ENCODE peak calls at places on chromosome 5, in four cellular contexts. X is adrenal gland, J is cardiac muscle cell, O is lung. C is an unnamed sample.

GRCh38 chr5:393846-394275 is 49.1 kb upstream of the EXOC3 start:
- DNase-seq in J (peak; percentile 20), X (no peak), O (no peak), C (no peak)

GRCh38 chr5:124538196-124538595 is 208.2 kb downstream of the ZNF608 start:
- DNase-seq in J (peak; percentile 7), X (no peak), O (no peak), C (no peak)

GRCh38 chr5:56110646-56111403 is 116.1 kb upstream of the IL6ST start:
- DNase-seq in X (no peak), O (no peak), J (peak; percentile 64), C (no peak)

GRCh38 chr5:41815261-41815660 is 55.0 kb downstream of the OXCT1 start:
- DNase-seq in J (no peak), O (no peak), X (no peak), C (no peak)

GRCh38 chr5:16066320-16066719 is 113.3 kb downstream of the MARCHF11 start:
- DNase-seq in J (no peak), O (no peak), X (no peak), C (no peak)

GRCh38 chr5:176647870-176648466 is 684 bp downstream of the TSPAN17 start:
- DNase-seq in O (peak; percentile 68), J (peak; percentile 36), X (peak; percentile 76), C (peak; percentile 16)

GRCh38 chr5:39219433-39219832 is at the start of gene FYB1:
- DNase-seq in J (peak; percentile 58), X (peak; percentile 26), O (peak; percentile 49), C (no peak)

GRCh38 chr5:93572773-93573626 is 8.0 kb downstream of the NR2F1-AS1 start:
- DNase-seq in J (peak; percentile 72), X (no peak), O (no peak), C (no peak)

GRCh38 chr5:173691931-173692330 is 75.5 kb upstream of the BOD1 start:
- DNase-seq in X (no peak), O (no peak), J (no peak), C (no peak)

GRCh38 chr5:8788246-8788645 is 757.6 kb downstream of the SEMA5A start:
- DNase-seq in J (no peak), O (no peak), X (no peak), C (no peak)

GRCh38 chr5:5490774-5491347 is 68.4 kb downstream of the ICE1 start:
- DNase-seq in X (no peak), O (no peak), J (no peak), C (no peak)

GRCh38 chr5:95241635-95242034 is 43.3 kb downstream of the MCTP1 start:
- DNase-seq in O (no peak), X (no peak), J (no peak), C (no peak)

GRCh38 chr5:169272731-169273401 is 28.1 kb downstream of the SLIT3 start:
- DNase-seq in J (no peak), X (no peak), O (no peak), C (no peak)

GRCh38 chr5:40221796-40222195 is 457.9 kb upstream of the PTGER4 start:
- DNase-seq in J (no peak), X (no peak), O (no peak), C (no peak)

GRCh38 chr5:97629281-97629680 is 446.2 kb upstream of the RIOK2 start:
- DNase-seq in X (peak; percentile 6), O (peak; percentile 30), J (peak; percentile 96), C (no peak)

GRCh38 chr5:87541033-87541432 is 128.3 kb upstream of the CCNH start:
- DNase-seq in O (peak; percentile 60), J (peak; percentile 66), X (peak; percentile 85), C (no peak)

GRCh38 chr5:128706269-128706668 is 168.2 kb upstream of the FBN2 start:
- DNase-seq in X (no peak), J (no peak), O (no peak), C (no peak)

GRCh38 chr5:180198208-180198607 is 10.8 kb downstream of the RASGEF1C start:
- DNase-seq in J (no peak), X (no peak), O (no peak), C (no peak)

GRCh38 chr5:170149206-170149515 is 43.5 kb downstream of the FOXI1 start:
- DNase-seq in O (no peak), X (no peak), J (no peak), C (no peak)

GRCh38 chr5:37554938-37555337 is 175.8 kb downstream of the WDR70 start:
- DNase-seq in X (no peak), O (no peak), J (no peak), C (peak; percentile 41)

GRCh38 chr5:88438006-88438405 is 169.4 kb upstream of the TMEM161B start:
- DNase-seq in J (no peak), O (no peak), X (no peak), C (no peak)

GRCh38 chr5:100777680-100778281 is 125.3 kb downstream of the ST8SIA4 start:
- DNase-seq in X (peak; percentile 29), O (no peak), J (peak; percentile 88), C (no peak)

GRCh38 chr5:169511708-169512107 is 71.9 kb upstream of the SPDL1 start:
- DNase-seq in X (no peak), O (no peak), J (no peak), C (no peak)

GRCh38 chr5:8057764-8058163 is 188.8 kb downstream of the MTRR start:
- DNase-seq in J (peak; percentile 65), O (no peak), X (peak; percentile 26), C (no peak)

GRCh38 chr5:110738503-110738811 is 350 bp upstream of the SLC25A46 start:
- DNase-seq in X (no peak), J (no peak), O (no peak), C (no peak)

GRCh38 chr5:138829341-138829740 is 45.8 kb downstream of the LRRTM2 start:
- DNase-seq in J (peak; percentile 67), O (no peak), X (no peak), C (no peak)

GRCh38 chr5:128395073-128395472 is 143.0 kb downstream of the FBN2 start:
- DNase-seq in J (peak; percentile 14), X (no peak), O (no peak), C (no peak)

GRCh38 chr5:179110528-179110927 is 50.4 kb downstream of the ZNF354C start:
- DNase-seq in X (no peak), O (no peak), J (no peak), C (no peak)
- H3K9me3 ChIP-seq in X (no peaks in the 10 kb centered on the region), O (peaks cover 43% of the 10 kb centered on the region), J (no peaks in the 10 kb centered on the region), C (peaks cover 18% of the 10 kb centered on the region)

GRCh38 chr5:151151263-151151660 is 6.3 kb downstream of the ANXA6 start:
- DNase-seq in O (no peak), X (no peak), J (no peak), C (peak; percentile 51)

GRCh38 chr5:151153766-151154272 is 3.8 kb downstream of the ANXA6 start:
- DNase-seq in O (no peak), X (no peak), J (no peak), C (no peak)

GRCh38 chr5:151150484-151151262 is 6.9 kb downstream of the ANXA6 start:
- DNase-seq in O (no peak), X (peak; percentile 46), J (peak; percentile 50), C (peak; percentile 83)

GRCh38 chr5:151153300-151153699 is 4.3 kb downstream of the ANXA6 start:
- DNase-seq in J (no peak), X (no peak), O (no peak), C (no peak)

DNA sequence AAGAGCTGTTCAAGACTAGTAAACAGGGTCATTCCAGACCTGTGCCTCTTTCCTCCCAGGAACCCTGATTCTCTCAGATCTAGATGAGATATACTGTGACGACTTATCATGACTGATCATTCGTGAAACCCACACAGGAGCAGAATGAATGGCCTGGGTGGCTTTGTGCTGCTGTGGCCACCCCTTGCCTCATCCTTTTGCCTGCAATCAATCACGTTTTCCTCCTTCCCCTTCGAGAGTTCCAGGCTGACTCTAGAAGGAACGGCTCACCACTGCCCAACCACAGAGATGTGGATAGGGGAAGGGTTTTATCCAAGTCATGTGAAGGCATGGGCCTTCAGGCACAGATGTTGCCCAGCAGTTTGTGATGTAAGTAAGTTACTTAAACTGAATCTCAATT is 5.8 kb downstream of the ANXA6 start:
- DNase-seq in O (peak; percentile 42), X (peak; percentile 29), J (peak; percentile 66), C (no peak)
- H3K27ac ChIP-seq in O (peak overlapping the region; percentile 17), X (peak overlapping the region; percentile 3), J (peak overlapping the region; percentile 81), C (peak overlapping the region; percentile 87)

GRCh38 chr5:140130949-140131733 is 5.4 kb downstream of the IGIP start:
- DNase-seq in J (no peak), X (no peak), O (no peak), C (no peak)

GRCh38 chr5:140128376-140128775 is 2.6 kb downstream of the IGIP start:
- DNase-seq in J (no peak), X (no peak), O (no peak), C (no peak)

GRCh38 chr5:140126315-140127012 is 727 bp downstream of the IGIP start:
- DNase-seq in X (no peak), O (no peak), J (no peak), C (no peak)

GRCh38 chr5:140125637-140126036 is at the start of gene IGIP:
- DNase-seq in J (no peak), X (no peak), O (no peak), C (no peak)
- H3K4me1 ChIP-seq in J (peaks cover 30% of the 10 kb centered on the region), X (peaks cover 15% of the 10 kb centered on the region), O (peaks cover 3% of the 10 kb centered on the region), C (no peaks in the 10 kb centered on the region)

DNA sequence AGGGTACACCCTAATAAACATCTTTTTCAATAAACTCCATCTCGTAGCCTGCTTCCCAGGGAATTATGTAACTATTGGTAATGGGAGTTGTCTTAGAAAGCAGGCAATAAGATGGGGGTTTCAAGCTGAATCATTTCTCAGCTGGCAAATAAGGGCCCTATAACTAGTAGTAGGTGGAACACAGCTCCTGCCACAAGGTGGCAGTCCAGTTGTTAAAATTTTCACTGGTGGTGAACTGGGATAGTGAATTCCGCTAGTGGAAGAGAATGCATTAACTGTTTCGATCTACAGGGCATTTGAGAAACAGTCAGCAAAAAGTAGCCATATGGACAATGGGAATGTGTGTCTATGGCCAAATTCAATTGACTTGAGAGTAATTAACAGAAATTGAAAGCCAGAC is 27.7 kb downstream of the PCDHB15 start:
- DNase-seq in J (no peak), X (no peak), O (no peak), C (no peak)
- H3K9me3 ChIP-seq in J (no peaks in the 10 kb centered on the region), X (no peaks in the 10 kb centered on the region), O (peaks cover 45% of the 10 kb centered on the region), C (peaks cover 67% of the 10 kb centered on the region)

GRCh38 chr5:43773032-43773830 is 170.3 kb downstream of the NNT start:
- DNase-seq in O (no peak), X (no peak), J (peak; percentile 87), C (no peak)
- H3K27ac ChIP-seq in O (no peak overlapping the region), X (no peak overlapping the region), J (no peak overlapping the region), C (no peak overlapping the region)

DNA sequence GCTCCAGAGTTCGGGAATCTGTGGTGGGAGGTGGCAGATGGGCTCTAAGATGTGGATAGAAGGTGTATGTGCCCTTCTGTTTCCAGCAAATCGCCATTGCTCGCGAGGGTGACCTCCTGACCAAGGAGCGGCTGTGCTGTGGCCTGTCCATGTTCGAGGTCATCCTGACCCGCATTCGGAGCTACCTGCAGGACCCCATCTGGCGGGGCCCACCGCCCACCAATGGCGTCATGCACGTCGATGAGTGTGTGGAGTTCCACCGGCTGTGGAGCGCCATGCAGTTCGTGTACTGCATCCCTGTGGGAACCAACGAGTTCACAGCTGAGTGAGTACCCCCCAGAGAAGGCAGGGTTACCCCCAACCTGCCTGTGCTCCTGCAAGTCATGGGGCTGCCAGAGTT is 70.9 kb upstream of the NIPAL4 start:
- DNase-seq in X (no peak), O (no peak), J (no peak), C (no peak)
- H3K4me1 ChIP-seq in X (no peaks in the 10 kb centered on the region), O (peaks cover 1% of the 10 kb centered on the region), J (peaks cover 31% of the 10 kb centered on the region), C (peaks cover 20% of the 10 kb centered on the region)

GRCh38 chr5:165903835-165904234 is 2387.6 kb upstream of the WWC1 start:
- DNase-seq in X (no peak), O (no peak), J (no peak), C (no peak)
- H3K9me3 ChIP-seq in X (no peaks in the 10 kb centered on the region), O (peaks cover 2% of the 10 kb centered on the region), J (no peaks in the 10 kb centered on the region), C (no peaks in the 10 kb centered on the region)